ENCODE peak calls at places on chromosomes 3 and 15, in four cellular contexts. J is HepG2, M is K562, B is H1. I is an unnamed sample.

GRCh38 chr3:78734048-78734637 is 1033.7 kb downstream of the ROBO1 start:
- DNase-seq in J (no peak), M (no peak), B (no peak), I (peak)

GRCh38 chr3:194785315-194785714 is 99.6 kb downstream of the FAM43A start:
- DNase-seq in J (no peak), M (no peak), B (no peak), I (no peak)

GRCh38 chr3:71210257-71211002 is 373.1 kb downstream of the FOXP1 start:
- DNase-seq in J (peak), M (peak), B (no peak), I (peak)

GRCh38 chr15:38391186-38391585 is 62.7 kb upstream of the FAM98B start:
- DNase-seq in J (no peak), M (no peak), B (no peak), I (peak)

GRCh38 chr3:164199982-164200823 is 878.1 kb downstream of the SI start:
- DNase-seq in J (no peak), M (no peak), B (no peak), I (no peak)

GRCh38 chr3:9279959-9280358 is 30.5 kb upstream of the SRGAP3 start:
- DNase-seq in J (no peak), M (no peak), B (no peak), I (peak)

GRCh38 chr3:133629146-133629545 is 32.6 kb downstream of the TOPBP1 start:
- DNase-seq in J (no peak), M (no peak), B (no peak), I (no peak)

GRCh38 chr3:9225268-9225667 is 24.2 kb downstream of the SRGAP3 start:
- DNase-seq in J (no peak), M (no peak), B (no peak), I (no peak)

GRCh38 chr3:162643245-162643644 is 1146.6 kb downstream of the OTOL1 start:
- DNase-seq in J (no peak), M (no peak), B (no peak), I (no peak)

GRCh38 chr3:112908252-112908651 is 61.6 kb upstream of the CD200R1L start:
- DNase-seq in J (no peak), M (no peak), B (no peak), I (no peak)

GRCh38 chr3:94158461-94158860 is 95.6 kb downstream of the NSUN3 start:
- DNase-seq in J (no peak), M (no peak), B (no peak), I (no peak)

GRCh38 chr3:31592764-31593163 is 60.0 kb downstream of the STT3B start:
- DNase-seq in J (peak), M (no peak), B (no peak), I (no peak)

GRCh38 chr3:122890077-122890484 is 95.2 kb downstream of the SLC49A4 start:
- DNase-seq in J (no peak), M (no peak), B (peak), I (peak)

GRCh38 chr3:186529204-186529999 is 14.8 kb downstream of the CRYGS start:
- DNase-seq in J (no peak), M (no peak), B (no peak), I (no peak)

GRCh38 chr15:36004891-36005508 is 459.0 kb upstream of the DPH6 start:
- DNase-seq in J (no peak), M (no peak), B (no peak), I (no peak)

GRCh38 chr15:62560943-62561571 is 396.0 kb upstream of the C2CD4B start:
- DNase-seq in J (no peak), M (no peak), B (no peak), I (no peak)

GRCh38 chr3:158091526-158091925 is 14.7 kb downstream of the SHOX2 start:
- DNase-seq in J (peak), M (peak), B (no peak), I (peak)

GRCh38 chr15:28919201-28919627 is 33.4 kb downstream of the APBA2 start:
- DNase-seq in J (no peak), M (no peak), B (no peak), I (no peak)

GRCh38 chr3:48564022-48564421 is 441 bp upstream of the UCN2 start:
- DNase-seq in J (peak), M (no peak), B (no peak), I (peak)

GRCh38 chr3:78986702-78987101 is 781.1 kb downstream of the ROBO1 start:
- DNase-seq in J (no peak), M (no peak), B (no peak), I (no peak)

GRCh38 chr3:142849148-142849547 is 39.7 kb downstream of the PCOLCE2 start:
- DNase-seq in J (no peak), M (no peak), B (no peak), I (no peak)

GRCh38 chr15:29086001-29086400 is 183.6 kb downstream of the NSMCE3 start:
- DNase-seq in J (no peak), M (no peak), B (no peak), I (no peak)

GRCh38 chr3:177603137-177603603 is 405.9 kb upstream of the TBL1XR1 start:
- DNase-seq in J (no peak), M (no peak), B (no peak), I (no peak)

GRCh38 chr3:102069211-102069662 is 219.9 kb downstream of the NFKBIZ start:
- DNase-seq in J (no peak), M (no peak), B (no peak), I (peak)
- TF ChIP-seq RFX5 in J (no peak), M (no peak), B (no peak), I (no peak)

DNA sequence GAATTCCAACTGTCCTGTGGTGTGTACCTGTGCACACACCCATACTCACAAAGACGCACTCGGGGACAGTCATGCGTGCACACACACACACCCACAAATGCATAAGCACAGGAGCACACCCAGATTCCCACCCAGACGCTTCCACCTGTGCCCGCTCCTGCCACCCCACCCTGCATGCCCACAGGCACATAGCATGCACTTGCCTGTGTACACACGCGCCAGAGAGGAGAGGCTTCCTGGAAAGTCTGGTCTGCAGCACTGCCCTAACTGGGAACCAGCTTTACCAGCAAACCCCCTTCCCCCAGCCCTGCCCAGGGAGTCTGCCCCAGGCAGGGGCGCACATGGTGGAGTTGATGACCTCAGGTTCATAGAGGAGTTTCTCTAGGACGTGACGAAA is 246.2 kb downstream of the UACA start:
- DNase-seq in J (no peak), M (no peak), B (no peak), I (no peak)
- H2AFZ ChIP-seq in J (no peak), M (no peak), B (no peak), I (no peak)

DNA sequence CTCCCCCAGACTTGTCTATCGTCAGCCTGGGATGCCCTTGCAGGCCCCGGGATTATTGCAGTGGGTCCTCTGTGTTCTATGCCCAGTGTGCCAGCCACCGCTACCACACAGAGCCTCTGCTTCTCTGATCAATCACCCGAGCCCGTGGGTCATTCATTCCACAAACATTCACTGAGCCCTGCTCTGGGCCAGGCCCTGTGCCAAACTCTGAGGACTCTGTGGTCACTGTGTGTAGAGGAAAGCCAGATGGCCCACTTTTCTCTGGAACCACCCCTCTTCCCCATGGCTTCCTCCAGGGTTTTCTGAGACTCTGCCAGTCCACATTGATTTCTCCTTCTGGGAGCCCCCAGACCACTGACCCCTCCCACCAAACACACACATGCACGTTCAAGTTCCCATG is 55.5 kb downstream of the BSN start:
- DNase-seq in J (no peak), M (no peak), B (no peak), I (no peak)
- TF ChIP-seq MAFK in J (no peak), M (no peak), B (no peak), I (no peak)

DNA sequence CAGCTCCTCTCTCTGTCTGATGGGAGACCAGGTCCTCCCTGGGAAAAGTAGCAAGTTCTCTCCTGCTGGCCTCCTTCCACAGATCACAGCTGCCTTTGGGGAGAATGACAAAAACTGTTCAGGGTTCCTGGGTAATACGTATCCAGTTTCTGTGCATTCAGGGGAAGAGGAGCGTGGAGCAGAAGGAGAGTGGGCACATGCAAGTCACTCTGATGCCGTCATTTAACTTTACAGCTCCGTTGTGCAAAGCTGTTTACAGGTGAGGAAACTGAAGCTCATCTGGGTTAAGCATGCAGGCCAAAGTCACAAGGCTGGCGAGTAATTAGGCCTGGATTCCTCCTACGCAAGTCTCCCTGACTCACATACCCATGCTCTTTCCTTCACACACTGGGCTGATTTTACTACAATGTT is 7.5 kb upstream of the TM4SF1 start:
- DNase-seq in J (peak), M (no peak), B (no peak), I (peak)
- TF ChIP-seq RFX5 in J (no peak), M (no peak), B (no peak), I (no peak)

DNA sequence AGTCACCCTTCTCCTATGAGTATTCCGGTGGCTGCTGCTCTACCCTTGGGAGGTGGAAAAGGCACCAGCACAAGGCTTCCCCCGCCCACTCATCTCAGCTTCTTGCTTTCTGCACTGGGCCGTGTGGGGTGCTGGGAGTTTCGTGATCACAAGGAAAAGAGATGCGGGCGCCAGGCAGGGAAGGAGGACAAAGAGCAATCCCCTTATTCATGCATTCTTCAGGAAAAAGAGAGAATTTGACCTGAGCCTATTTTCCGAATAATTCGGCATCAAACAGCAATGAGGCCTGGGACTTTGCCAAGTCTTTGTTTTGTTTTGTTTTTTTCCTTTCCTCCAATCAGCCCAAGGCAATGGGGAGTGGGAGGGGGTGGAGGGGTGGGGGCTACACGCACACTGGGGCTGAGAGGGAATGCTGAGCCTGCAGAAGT is 102.1 kb upstream of the LPP start:
- DNase-seq in J (no peak), M (no peak), B (no peak), I (no peak)
- H2AFZ ChIP-seq in J (no peak), M (no peak), B (peak), I (no peak)

GRCh38 chr3:51676102-51676640 is 5.1 kb downstream of the TEX264 start:
- DNase-seq in J (no peak), M (no peak), B (no peak), I (no peak)

GRCh38 chr3:51678685-51679084 is 7.6 kb downstream of the TEX264 start:
- DNase-seq in J (no peak), M (no peak), B (no peak), I (no peak)

GRCh38 chr3:51678186-51678585 is 7.1 kb downstream of the TEX264 start:
- DNase-seq in J (no peak), M (no peak), B (no peak), I (no peak)

GRCh38 chr3:51679318-51679717 is 8.3 kb downstream of the TEX264 start:
- DNase-seq in J (no peak), M (no peak), B (no peak), I (no peak)

DNA sequence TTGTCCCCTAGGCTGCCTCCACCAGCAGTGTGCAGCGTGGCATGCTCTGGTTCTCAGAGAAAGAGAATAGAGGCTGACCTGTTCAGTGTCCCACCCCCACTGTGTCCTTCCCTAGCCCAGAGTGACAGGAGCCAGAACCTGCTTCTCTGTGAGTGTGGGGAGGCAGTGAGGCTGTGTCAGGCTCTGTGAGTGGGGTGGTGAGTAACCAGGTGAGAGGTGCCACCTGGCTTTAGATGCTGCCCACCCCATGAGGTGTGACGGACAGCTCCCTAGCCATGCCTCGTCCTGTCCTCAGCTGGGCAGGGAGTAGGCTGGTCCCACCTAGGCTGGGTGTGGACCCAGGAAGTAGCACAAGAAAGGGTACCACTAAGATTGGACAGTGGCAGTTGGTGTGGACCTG is 6.3 kb downstream of the TEX264 start:
- DNase-seq in J (no peak), M (no peak), B (no peak), I (no peak)
- TF ChIP-seq MAFK in J (no peak), M (no peak), B (no peak), I (no peak)

DNA sequence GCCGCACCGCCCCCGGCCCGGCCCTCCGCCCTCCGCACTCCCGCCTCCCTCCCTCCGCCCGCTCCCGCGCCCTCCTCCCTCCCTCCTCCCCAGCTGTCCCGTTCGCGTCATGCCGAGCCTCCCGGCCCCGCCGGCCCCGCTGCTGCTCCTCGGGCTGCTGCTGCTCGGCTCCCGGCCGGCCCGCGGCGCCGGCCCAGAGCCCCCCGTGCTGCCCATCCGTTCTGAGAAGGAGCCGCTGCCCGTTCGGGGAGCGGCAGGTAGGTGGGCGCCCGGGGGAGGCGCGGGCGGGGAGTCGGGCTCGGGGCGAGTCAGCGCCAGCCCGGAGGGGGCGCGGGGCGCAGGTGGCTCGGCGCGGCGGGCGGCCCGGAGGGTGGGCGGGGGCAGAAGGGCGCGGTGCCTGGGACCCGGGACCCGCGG is 364 bp downstream of the CHRD start:
- DNase-seq in J (peak), M (peak), B (no peak), I (no peak)
- TF ChIP-seq RFX5 in J (no peak), M (no peak), B (no peak), I (no peak)

GRCh38 chr3:134646086-134646485 is 4.7 kb downstream of the KY start:
- DNase-seq in J (no peak), M (no peak), B (no peak), I (no peak)
- H2AFZ ChIP-seq in J (no peak), M (no peak), B (no peak), I (no peak)

DNA sequence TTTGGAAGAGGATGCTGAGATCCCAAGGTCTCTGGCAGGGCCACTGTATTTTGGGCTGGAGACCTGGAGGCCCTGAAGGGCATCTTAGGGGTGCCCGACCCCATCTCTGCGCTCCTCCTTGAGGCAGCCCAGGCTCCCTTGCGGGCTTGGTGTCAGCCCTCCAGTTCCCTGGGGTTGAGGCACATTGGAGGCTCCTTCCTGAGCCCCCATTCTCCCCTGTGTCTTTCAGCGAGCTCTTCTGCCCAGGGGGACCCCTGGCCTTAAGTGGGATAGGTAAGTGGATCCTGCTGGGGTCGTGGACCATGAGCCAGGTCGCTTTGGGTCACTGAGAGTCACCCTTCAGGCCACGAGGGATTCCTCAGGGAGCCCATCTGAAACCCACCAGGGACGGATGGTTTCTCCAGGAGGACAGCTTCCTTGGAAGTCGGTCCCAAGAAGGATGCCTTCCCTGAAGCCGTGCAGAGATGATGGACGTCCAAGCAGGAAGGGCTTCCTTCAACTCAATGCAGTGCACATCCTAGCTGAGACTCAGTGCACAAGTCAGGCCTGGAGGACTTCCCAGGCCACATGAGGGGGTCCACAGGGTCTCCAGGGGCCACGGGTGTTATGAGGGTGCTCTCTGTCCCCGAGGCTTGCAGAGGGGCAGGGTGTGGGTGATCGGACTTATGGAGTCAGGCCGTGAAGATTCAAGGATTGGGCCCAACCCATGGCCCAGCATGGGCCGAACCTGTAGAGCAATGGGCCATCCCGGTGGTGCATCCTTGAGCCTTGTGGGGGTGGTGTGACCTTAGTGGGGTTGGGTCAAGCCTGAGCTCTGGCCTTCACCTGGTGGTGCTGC is 224.3 kb downstream of the SNRPN start:
- DNase-seq in J (no peak), M (no peak), B (no peak), I (no peak)
- TF ChIP-seq MAFK in J (no peak), M (no peak), B (no peak), I (no peak)

I was measured in IMR-90.